ENCODE peak calls at places on chromosomes 2 and 18, in eight cellular contexts. I is spleen; W is cardiac fibroblast; F is glutamatergic neuron; Y is CD4-positive, alpha-beta T cell; L is heart left ventricle; G is OCI-LY7; Z is kidney. N is an unnamed sample.

GRCh38 chr2:113676651-113677050 is 49.6 kb downstream of the RABL2A start:
- DNase-seq in I (no peak), L (no peak), Y (no peak), W (no peak), F (no peak), G (no peak), Z (no peak), N (no peak)

GRCh38 chr2:23436346-23437099 is 51.5 kb downstream of the KLHL29 start:
- DNase-seq in Y (peak; percentile 6), W (peak; percentile 17), Z (no peak), I (peak; percentile 53), L (no peak), F (no peak), G (no peak), N (peak; percentile 66)

GRCh38 chr2:226794077-226794670 is 5.4 kb downstream of the IRS1 start:
- DNase-seq in G (no peak), F (no peak), I (no peak), Y (no peak), W (peak; percentile 62), L (no peak), Z (no peak), N (no peak)

GRCh38 chr2:228242591-228242990 is 61.1 kb upstream of the SPHKAP start:
- DNase-seq in Y (no peak), F (no peak), Z (no peak), W (no peak), I (no peak), L (no peak), G (no peak), N (no peak)

GRCh38 chr2:222714361-222715256 is 43.2 kb downstream of the MOGAT1 start:
- DNase-seq in W (peak; percentile 33), L (no peak), G (no peak), I (no peak), Z (no peak), Y (no peak), F (no peak), N (no peak)

GRCh38 chr2:185745864-185746859 is 7.6 kb downstream of the FSIP2 start:
- DNase-seq in W (no peak), Y (no peak), I (no peak), F (no peak), L (no peak), Z (no peak), G (no peak), N (no peak)

GRCh38 chr18:24672165-24672950 is 211.9 kb downstream of the HRH4 start:
- DNase-seq in F (no peak), Z (no peak), Y (no peak), G (no peak), W (no peak), L (no peak), I (no peak), N (no peak)

GRCh38 chr2:6186332-6187100 is 494.3 kb downstream of the SOX11 start:
- DNase-seq in G (no peak), F (no peak), L (no peak), Y (no peak), I (no peak), W (peak; percentile 48), Z (peak; percentile 73), N (no peak)

GRCh38 chr2:88180594-88181240 is 10.6 kb downstream of the THNSL2 start:
- DNase-seq in Y (no peak), W (no peak), F (no peak), I (no peak), Z (no peak), L (no peak), G (no peak), N (no peak)

GRCh38 chr2:195318440-195319111 is 338.4 kb upstream of the SLC39A10 start:
- DNase-seq in G (peak; percentile 65), Z (no peak), L (no peak), F (no peak), I (no peak), W (peak; percentile 74), Y (peak; percentile 33), N (no peak)

GRCh38 chr18:9417081-9417841 is 58.1 kb upstream of the RALBP1 start:
- DNase-seq in Z (peak; percentile 87), Y (no peak), L (no peak), F (no peak), G (no peak), I (no peak), W (peak; percentile 40), N (peak; percentile 84)

GRCh38 chr2:112791019-112791418 is 6.7 kb upstream of the IL1A start:
- DNase-seq in I (no peak), Z (no peak), Y (no peak), F (no peak), W (no peak), L (no peak), G (no peak), N (no peak)

GRCh38 chr2:168217920-168218319 is 29.5 kb downstream of the STK39 start:
- DNase-seq in I (no peak), W (no peak), F (no peak), Y (no peak), Z (no peak), G (no peak), L (no peak), N (no peak)

GRCh38 chr2:202965810-202966454 is 48.7 kb upstream of the NBEAL1 start:
- DNase-seq in Z (no peak), G (no peak), I (no peak), Y (no peak), F (no peak), L (no peak), W (peak; percentile 81), N (no peak)

GRCh38 chr2:190335225-190335559 is 8.2 kb upstream of the INPP1 start:
- DNase-seq in W (no peak), Z (no peak), G (no peak), Y (no peak), L (no peak), I (no peak), F (no peak), N (no peak)

GRCh38 chr2:190339394-190339793 is 4.0 kb upstream of the INPP1 start:
- DNase-seq in Z (no peak), W (no peak), G (no peak), Y (no peak), L (no peak), F (no peak), I (no peak), N (no peak)

GRCh38 chr2:190340369-190340768 is 3.0 kb upstream of the INPP1 start:
- DNase-seq in Z (no peak), G (no peak), L (no peak), W (peak; percentile 52), I (no peak), Y (no peak), F (no peak), N (no peak)

GRCh38 chr2:190336420-190336819 is 7.0 kb upstream of the INPP1 start:
- DNase-seq in G (no peak), L (no peak), I (no peak), Y (no peak), Z (no peak), W (no peak), F (no peak), N (no peak)

DNA sequence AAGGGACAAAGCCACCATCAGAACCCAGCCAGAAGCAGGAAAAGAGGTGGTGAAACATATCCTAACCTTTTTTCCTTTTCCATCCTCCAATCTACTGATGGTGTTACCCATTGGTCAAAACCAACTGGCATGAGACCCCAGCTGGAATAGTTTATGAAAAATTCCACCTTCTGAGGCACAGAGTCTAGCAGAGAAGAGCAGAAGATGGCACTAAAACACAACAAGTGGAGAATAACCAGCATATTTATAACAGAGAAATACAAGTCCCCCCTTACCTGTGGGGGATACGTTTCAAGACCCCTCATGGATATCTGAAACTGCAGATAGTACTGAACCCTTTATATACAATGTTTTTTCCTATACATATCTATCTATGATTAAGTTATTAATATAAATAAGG is 4.9 kb upstream of the INPP1 start:
- DNase-seq in Z (no peak), Y (no peak), G (no peak), F (no peak), W (no peak), I (no peak), L (no peak), N (no peak)
- TF ChIP-seq CTCF in Z (no peak), Y (peak; percentile 40), G (no peak), F (no peak), W (no peak), I (no peak), L (peak; percentile 17), N (peak; percentile 11)

DNA sequence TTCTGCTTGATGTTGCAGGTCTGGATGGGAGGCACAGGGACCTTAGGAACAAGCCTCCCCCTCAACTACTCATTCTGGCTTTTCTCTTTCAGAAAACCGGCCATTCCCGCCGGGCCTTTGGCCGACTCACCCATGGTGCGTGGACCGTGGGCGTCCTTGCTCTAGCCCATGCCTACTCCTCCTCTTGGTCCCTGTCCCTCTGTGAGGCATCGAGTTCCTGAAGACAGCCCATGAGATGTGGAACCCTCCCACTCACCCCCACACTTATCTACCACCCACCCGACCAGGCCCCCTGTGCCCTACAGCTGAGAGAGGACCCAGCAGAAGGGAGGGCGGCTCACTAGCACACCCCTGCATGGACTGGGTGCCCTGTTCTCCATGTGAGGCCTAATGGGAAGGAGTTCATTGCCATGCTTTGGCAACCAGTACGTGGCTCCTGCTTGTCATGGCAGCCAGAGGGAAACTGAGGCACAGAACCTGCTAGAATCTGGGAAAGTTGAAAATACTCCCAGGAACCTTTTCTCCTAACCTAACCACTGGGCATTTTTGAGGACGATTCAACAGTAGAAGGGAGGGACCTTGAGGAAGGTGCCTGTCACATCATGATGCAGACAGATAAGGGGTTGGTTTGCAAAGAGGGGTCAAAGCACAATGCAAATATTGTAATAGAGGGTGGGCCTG is 8.5 kb downstream of the SPEG start:
- DNase-seq in W (no peak), F (no peak), G (no peak), I (no peak), L (peak; percentile 33), Y (no peak), Z (no peak), N (no peak)
- TF ChIP-seq CTCF in W (no peak), F (no peak), G (no peak), I (no peak), L (no peak), Y (no peak), Z (no peak), N (no peak)

GRCh38 chr18:48924621-48925601 is 25.9 kb downstream of the SMAD7 start:
- DNase-seq in W (no peak), I (no peak), L (no peak), G (no peak), Z (peak; percentile 3), Y (no peak), F (no peak), N (no peak)
- TF ChIP-seq CTCF in W (peak; percentile 2), I (no peak), L (no peak), G (no peak), Z (no peak), Y (no peak), F (no peak), N (peak; percentile 10)

GRCh38 chr18:13528739-13529392 is 197.5 kb downstream of the FAM210A start:
- DNase-seq in Y (no peak), W (no peak), F (no peak), L (no peak), I (no peak), Z (no peak), G (no peak), N (peak; percentile 49)

GRCh38 chr18:13530215-13530878 is 196.0 kb downstream of the FAM210A start:
- DNase-seq in I (no peak), G (no peak), F (no peak), L (no peak), Y (no peak), Z (no peak), W (no peak), N (peak; percentile 53)

GRCh38 chr18:13532406-13533075 is 193.8 kb downstream of the FAM210A start:
- DNase-seq in Y (no peak), I (no peak), L (no peak), G (no peak), W (no peak), F (no peak), Z (no peak), N (peak; percentile 62)

GRCh38 chr18:13531681-13532325 is 194.6 kb downstream of the FAM210A start:
- DNase-seq in W (no peak), G (no peak), Y (no peak), Z (no peak), F (no peak), L (no peak), I (no peak), N (peak; percentile 77)

GRCh38 chr18:13530879-13531387 is 195.4 kb downstream of the FAM210A start:
- DNase-seq in Z (no peak), G (peak; percentile 34), I (no peak), Y (no peak), L (no peak), W (peak; percentile 18), F (peak; percentile 36), N (peak; percentile 86)
- TF ChIP-seq CTCF in Z (peak; percentile 55), G (peak; percentile 64), I (no peak), Y (no peak), L (peak; percentile 70), W (peak; percentile 10), F (no peak), N (peak; percentile 76)